ENCODE peak calls at places on chromosomes 16 and 17, in seven cellular contexts. Q is mucosa of descending colon, D is RWPE1, V is HFF-Myc, E is right atrium auricular region, L is HL-60, W is lung. Y is an unnamed sample.

GRCh38 chr16:73125860-73126259 is 77.9 kb upstream of the ZFHX3 start:
- DNase-seq in L (no peak), E (no peak), W (no peak), Q (no peak), D (peak), V (peak), Y (no peak)

GRCh38 chr17:13704333-13704732 is 102.6 kb upstream of the HS3ST3A1 start:
- DNase-seq in V (no peak), D (peak), Q (no peak), L (no peak), W (no peak), E (no peak), Y (no peak)

GRCh38 chr16:84040823-84041391 is 1.7 kb downstream of the SLC38A8 start:
- DNase-seq in V (peak), W (no peak), E (no peak), L (no peak), D (peak), Q (no peak), Y (no peak)

GRCh38 chr16:54390095-54390494 is 103.5 kb upstream of the IRX3 start:
- DNase-seq in E (no peak), Q (no peak), W (no peak), V (no peak), D (no peak), L (no peak), Y (no peak)

GRCh38 chr17:79800325-79801155 is 3.7 kb upstream of the CBX8 start:
- DNase-seq in V (peak), L (peak), D (no peak), Q (peak), W (no peak), E (no peak), Y (no peak)

GRCh38 chr17:19024101-19025078 is 19.8 kb upstream of the FAM83G start:
- DNase-seq in E (no peak), D (peak), L (no peak), Q (no peak), V (no peak), W (no peak), Y (no peak)

GRCh38 chr16:82391690-82392089 is 221.7 kb upstream of the MPHOSPH6 start:
- DNase-seq in D (no peak), V (no peak), Q (no peak), L (no peak), E (no peak), W (no peak), Y (no peak)

GRCh38 chr16:4690946-4691665 is 2.3 kb upstream of the NUDT16L1 start:
- DNase-seq in D (no peak), L (no peak), V (no peak), Q (no peak), W (no peak), E (no peak), Y (peak)

GRCh38 chr17:61574542-61575351 is 16.3 kb downstream of the NACA2 start:
- DNase-seq in E (no peak), W (no peak), L (no peak), V (peak), Q (peak), D (peak), Y (no peak)

GRCh38 chr17:13996758-13997157 is 72.5 kb upstream of the COX10 start:
- DNase-seq in V (no peak), E (no peak), L (no peak), W (no peak), Q (no peak), D (no peak), Y (no peak)

DNA sequence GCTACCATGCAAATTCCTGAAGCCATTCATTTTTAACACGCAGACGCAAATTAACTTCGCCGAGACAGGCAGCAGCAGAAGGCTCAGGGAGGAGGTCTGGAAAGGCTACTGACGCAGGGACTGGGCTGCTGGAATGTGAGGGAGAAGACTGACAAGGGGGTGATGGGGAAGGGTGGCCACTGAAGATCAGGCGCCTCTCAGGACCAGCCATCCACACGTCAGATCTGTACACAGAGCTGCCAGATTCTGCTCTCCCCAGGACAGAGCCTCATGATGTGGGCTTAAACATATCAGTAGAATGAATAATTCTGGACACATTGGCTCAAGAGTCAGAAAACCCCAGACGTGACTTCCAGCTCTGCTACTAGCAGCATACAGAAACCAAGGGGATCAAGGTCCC is 25.6 kb upstream of the CLEC18B start:
- DNase-seq in Q (no peak), E (no peak), V (no peak), L (no peak), W (no peak), D (no peak), Y (no peak)
- TF ChIP-seq CTCF in Q (no peak), E (no peak), V (no peak), L (no peak), W (no peak), D (no peak), Y (no peak)

GRCh38 chr17:16922386-16923096 is 49.4 kb downstream of the TNFRSF13B start:
- DNase-seq in V (no peak), D (no peak), L (no peak), Q (peak), E (no peak), W (no peak), Y (no peak)
- TF ChIP-seq CTCF in V (no peak), D (no peak), L (no peak), Q (no peak), E (no peak), W (no peak), Y (no peak)

DNA sequence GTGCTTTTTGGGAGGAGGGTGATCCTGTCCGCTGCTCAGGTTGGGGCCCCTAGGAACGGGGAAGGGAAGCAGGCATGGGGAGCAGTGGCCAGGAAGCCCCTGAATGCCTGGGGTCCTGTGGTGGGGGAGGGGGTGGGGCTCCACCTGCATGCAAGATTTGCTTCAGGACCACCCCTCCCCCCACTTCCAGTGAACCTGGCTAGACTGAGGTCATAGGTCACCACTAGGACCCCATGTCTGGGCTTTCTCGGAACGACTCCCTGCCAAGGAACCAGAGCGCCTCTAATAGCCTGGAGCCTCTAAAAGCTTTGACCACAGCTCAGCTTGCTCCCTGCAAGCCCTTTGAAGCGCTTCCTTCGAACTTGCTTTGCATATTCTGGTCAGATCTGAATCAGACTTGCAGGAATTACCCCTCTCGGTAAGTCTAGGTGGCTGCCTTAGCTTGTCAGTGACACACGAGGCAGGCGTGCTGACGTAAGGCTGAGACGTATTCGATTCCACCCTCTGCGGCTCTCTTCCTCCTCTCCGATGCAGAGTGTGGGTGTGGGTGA is 3.6 kb downstream of the SOCS3 start:
- DNase-seq in W (no peak), L (peak), Q (peak), V (peak), D (peak), E (no peak), Y (peak)
- TF ChIP-seq CTCF in W (no peak), L (no peak), Q (no peak), V (no peak), D (no peak), E (no peak), Y (no peak)

GRCh38 chr17:57432507-57433277 is 176.4 kb downstream of the MSI2 start:
- DNase-seq in Q (no peak), E (no peak), W (no peak), V (no peak), L (no peak), D (no peak), Y (no peak)
- TF ChIP-seq CTCF in Q (no peak), E (no peak), W (no peak), V (no peak), L (no peak), D (no peak), Y (no peak)

GRCh38 chr17:30372755-30373154 is 6.0 kb upstream of the CPD start:
- DNase-seq in L (peak), Q (no peak), W (no peak), V (no peak), E (no peak), D (peak), Y (no peak)
- TF ChIP-seq CTCF in L (no peak), Q (no peak), W (no peak), V (no peak), E (no peak), D (peak), Y (no peak)